ENCODE peak calls at places on chromosome 14, in ten cellular contexts. I is left ventricle myocardium inferior, Y is astrocyte, O is uterus, A is cardiac fibroblast, F is OCI-LY7, X is foreskin fibroblast, J is nephron progenitor cell, B is fibroblast of lung, R is Caco-2. C is an unnamed sample.

GRCh38 chr14:20429801-20430669 is 5.9 kb downstream of the KLHL33 start:
- DNase-seq in X (no peak), I (peak), F (no peak), B (no peak), Y (no peak), A (no peak), O (no peak), R (no peak), J (no peak), C (no peak)

GRCh38 chr14:59175404-59175803 is 13.1 kb upstream of the DAAM1 start:
- DNase-seq in O (no peak), R (no peak), F (peak), B (no peak), Y (no peak), J (no peak), A (no peak), X (no peak), I (no peak), C (peak)

GRCh38 chr14:67674139-67674479 is 323 bp downstream of the VTI1B start:
- DNase-seq in Y (peak), J (peak), B (peak), F (peak), I (peak), A (peak), X (peak), R (peak), O (peak), C (peak)

GRCh38 chr14:95375539-95376109 is 55.9 kb upstream of the CLMN start:
- DNase-seq in F (no peak), A (no peak), B (no peak), X (no peak), I (no peak), J (no peak), R (no peak), Y (no peak), O (no peak), C (no peak)

GRCh38 chr14:63174760-63175191 is 29.5 kb upstream of the RHOJ start:
- DNase-seq in R (no peak), O (no peak), F (peak), J (peak), X (peak), Y (peak), I (no peak), B (peak), A (peak), C (peak)

GRCh38 chr14:63454863-63455622 is 88.1 kb downstream of the PPP2R5E start:
- DNase-seq in O (no peak), F (no peak), A (peak), B (peak), Y (peak), X (peak), R (no peak), I (no peak), J (no peak), C (no peak)

GRCh38 chr14:43042408-43042807 is 1435.7 kb downstream of the LRFN5 start:
- DNase-seq in Y (no peak), I (no peak), J (no peak), O (no peak), B (no peak), R (no peak), F (no peak), A (no peak), X (no peak), C (no peak)

GRCh38 chr14:76720382-76720813 is 40.9 kb upstream of the VASH1 start:
- DNase-seq in F (peak), R (no peak), I (peak), A (peak), X (peak), O (peak), B (peak), Y (peak), J (peak), C (peak)

DNA sequence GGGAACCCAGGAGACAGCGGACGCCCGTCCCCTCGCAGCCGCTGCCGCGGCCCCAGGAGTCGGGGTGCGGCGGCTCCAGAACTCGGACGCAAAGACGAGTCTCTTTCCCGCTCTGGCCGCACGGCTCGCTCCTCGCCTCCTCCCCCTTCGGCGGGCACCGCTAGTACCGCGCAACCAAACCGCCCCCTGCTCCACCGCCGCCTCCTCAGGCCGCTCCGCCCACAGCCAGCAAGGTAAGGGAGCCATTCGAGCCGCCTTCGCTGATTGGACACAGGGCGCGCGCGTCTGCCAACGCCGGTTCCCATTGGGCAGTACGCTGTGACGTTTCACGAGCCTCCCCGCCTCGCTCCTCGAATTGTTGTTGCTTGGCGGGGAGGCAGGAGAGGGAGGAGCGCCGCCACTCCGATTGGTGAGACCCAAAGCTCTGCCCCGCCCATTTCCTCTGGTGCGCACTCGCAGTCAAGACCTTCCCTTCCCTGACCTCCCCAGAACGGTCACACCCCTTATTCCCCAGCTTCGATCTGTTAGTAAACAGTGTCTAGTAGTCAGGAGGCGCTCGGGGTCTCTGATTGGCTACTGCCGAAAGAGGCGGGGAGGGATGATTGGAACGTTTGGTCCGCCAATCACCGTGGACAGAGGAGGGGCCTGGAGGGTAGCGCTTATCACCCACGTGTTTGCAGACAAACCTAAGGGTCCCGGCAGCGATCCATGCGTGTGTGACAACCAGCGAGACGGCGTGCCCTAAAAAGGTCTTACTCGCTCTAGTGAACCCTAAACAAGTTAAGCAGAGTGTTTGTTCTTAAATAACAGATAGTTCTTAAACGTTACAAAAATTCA is at the start of gene RPS6KA5:
- DNase-seq in I (peak), R (peak), X (peak), J (peak), Y (peak), O (peak), F (peak), B (peak), A (peak), C (peak)
- TF ChIP-seq CTCF in I (peak), R (no peak), X (no peak), J (no peak), Y (no peak), O (peak), F (no peak), B (no peak), A (no peak), C (no peak)

GRCh38 chr14:50311337-50311973 is 574 bp downstream of the L2HGDH start:
- DNase-seq in J (peak), A (peak), R (no peak), F (no peak), X (no peak), B (peak), Y (no peak), O (no peak), I (no peak), C (no peak)
- TF ChIP-seq CTCF in J (peak), A (peak), R (peak), F (peak), X (peak), B (peak), Y (peak), O (peak), I (peak), C (peak)

GRCh38 chr14:100708349-100709217 is 18.1 kb upstream of the DLK1 start:
- DNase-seq in A (peak), Y (no peak), I (peak), O (peak), F (no peak), J (peak), B (peak), X (peak), R (peak), C (no peak)
- TF ChIP-seq CTCF in A (no peak), Y (no peak), I (no peak), O (no peak), F (peak), J (no peak), B (no peak), X (no peak), R (peak), C (no peak)

GRCh38 chr14:96584199-96584906 is 82.2 kb downstream of the PAPOLA start:
- DNase-seq in I (no peak), J (peak), R (peak), Y (no peak), O (no peak), B (no peak), A (peak), X (peak), F (peak), C (peak)
- TF ChIP-seq CTCF in I (peak), J (peak), R (peak), Y (peak), O (no peak), B (peak), A (no peak), X (no peak), F (peak), C (peak)

GRCh38 chr14:21911877-21912276 is 238.3 kb upstream of the OR4E1 start:
- DNase-seq in B (no peak), Y (no peak), J (no peak), X (no peak), A (no peak), F (no peak), R (no peak), I (no peak), O (no peak), C (no peak)

GRCh38 chr14:21915814-21916213 is 242.2 kb upstream of the OR4E1 start:
- DNase-seq in J (no peak), B (peak), F (no peak), O (no peak), A (peak), X (no peak), Y (no peak), R (no peak), I (no peak), C (no peak)

GRCh38 chr14:21917699-21918436 is 244.2 kb upstream of the OR4E1 start:
- DNase-seq in X (peak), Y (peak), B (peak), J (peak), O (no peak), R (no peak), I (no peak), A (peak), F (peak), C (peak)

GRCh38 chr14:21910260-21910659 is 236.6 kb upstream of the OR4E1 start:
- DNase-seq in X (no peak), A (no peak), J (no peak), F (no peak), R (no peak), B (no peak), Y (no peak), O (no peak), I (no peak), C (no peak)

GRCh38 chr14:21913759-21914158 is 240.1 kb upstream of the OR4E1 start:
- DNase-seq in O (no peak), Y (peak), B (peak), F (peak), J (peak), A (peak), R (peak), I (no peak), X (peak), C (peak)
- TF ChIP-seq CTCF in O (peak), Y (peak), B (peak), F (peak), J (peak), A (peak), R (peak), I (peak), X (peak), C (peak)

DNA sequence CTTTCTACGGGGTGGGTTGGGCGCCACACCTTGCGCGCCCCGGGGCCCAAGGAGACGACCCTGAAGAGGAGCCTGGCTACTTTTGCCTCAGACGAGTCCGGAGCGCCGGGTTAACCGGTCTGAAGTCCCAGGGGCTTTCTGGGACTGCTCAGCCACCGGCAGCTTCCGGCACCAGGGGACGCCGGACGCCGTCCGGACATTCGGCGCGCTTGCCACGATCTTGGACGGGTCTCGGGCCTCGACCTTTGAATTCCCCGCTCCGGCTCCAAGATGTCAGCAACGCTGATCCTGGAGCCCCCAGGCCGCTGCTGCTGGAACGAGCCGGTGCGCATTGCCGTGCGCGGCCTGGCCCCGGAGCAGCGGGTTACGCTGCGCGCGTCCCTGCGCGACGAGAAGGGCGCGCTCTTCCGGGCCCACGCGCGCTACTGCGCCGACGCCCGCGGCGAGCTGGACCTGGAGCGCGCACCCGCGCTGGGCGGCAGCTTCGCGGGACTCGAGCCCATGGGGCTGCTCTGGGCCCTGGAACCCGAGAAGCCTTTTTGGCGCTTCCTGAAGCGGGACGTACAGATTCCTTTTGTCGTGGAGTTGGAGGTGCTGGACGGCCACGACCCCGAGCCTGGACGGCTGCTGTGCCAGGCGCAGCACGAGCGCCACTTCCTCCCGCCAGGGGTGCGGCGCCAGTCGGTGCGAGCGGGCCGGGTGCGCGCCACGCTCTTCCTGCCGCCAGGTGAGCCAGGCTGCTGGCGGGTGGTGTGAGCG is at the start of gene ACOT4:
- DNase-seq in F (no peak), A (peak), J (peak), X (peak), Y (peak), B (peak), I (peak), O (no peak), R (peak), C (peak)
- TF ChIP-seq CTCF in F (no peak), A (no peak), J (no peak), X (no peak), Y (no peak), B (no peak), I (peak), O (no peak), R (peak), C (peak)

GRCh38 chr14:68977741-68978549 is 1.2 kb downstream of the ACTN1 start:
- DNase-seq in J (peak), F (no peak), X (peak), B (peak), O (peak), A (peak), R (peak), I (peak), Y (peak), C (peak)
- TF ChIP-seq CTCF in J (no peak), F (no peak), X (no peak), B (no peak), O (peak), A (peak), R (no peak), I (peak), Y (no peak), C (no peak)

GRCh38 chr14:93789366-93790130 is 1.3 kb upstream of the PRIMA1 start:
- DNase-seq in Y (no peak), J (no peak), F (no peak), R (no peak), O (no peak), X (no peak), B (no peak), I (no peak), A (no peak), C (no peak)
- TF ChIP-seq CTCF in Y (no peak), J (no peak), F (peak), R (no peak), O (no peak), X (no peak), B (no peak), I (no peak), A (no peak), C (no peak)